ENCODE peak calls at places on chromosomes 12 and 14, in nine cellular contexts. E is gastrocnemius medialis; R is activated CD4-positive, alpha-beta T cell treated with anti-CD3 and anti-CD28 coated beads, Interleukin-2, amount 10 ng/mL, durations not matched to agents 24 days and 14 days; K is cardiac fibroblast; C is progenitor cell of endocrine pancreas; T is CD4-positive, alpha-beta T cell; Q is heart right ventricle; A is KG1; D is RWPE1. M is an unnamed sample.

GRCh38 chr14:91509083-91509877 is 830 bp downstream of the PPP4R3A start:
- DNase-seq in T (peak; percentile 21), E (peak; percentile 6), D (peak; percentile 26), A (no peak), K (peak; percentile 20), Q (peak; percentile 36), C (peak; percentile 26), R (peak; percentile 83), M (peak; percentile 78)

GRCh38 chr14:50801706-50802105 is 29.3 kb downstream of the NIN start:
- DNase-seq in D (no peak), E (no peak), R (no peak), Q (no peak), C (no peak), A (no peak), T (no peak), K (no peak), M (no peak)

GRCh38 chr14:32417956-32418552 is 89.0 kb downstream of the AKAP6 start:
- DNase-seq in K (peak; percentile 75), R (no peak), E (no peak), C (no peak), T (no peak), D (peak; percentile 45), A (no peak), Q (no peak), M (no peak)

GRCh38 chr14:75518625-75519024 is 3.6 kb upstream of the BATF start:
- DNase-seq in R (peak; percentile 83), C (no peak), D (no peak), K (no peak), T (no peak), E (no peak), A (peak; percentile 4), Q (no peak), M (peak; percentile 91)

GRCh38 chr14:39107624-39108023 is 4.6 kb upstream of the SEC23A start:
- DNase-seq in C (no peak), T (no peak), R (no peak), E (no peak), D (peak; percentile 43), A (peak; percentile 15), Q (no peak), K (peak; percentile 65), M (peak; percentile 84)

GRCh38 chr14:102222009-102222575 is 82.4 kb downstream of the WDR20 start:
- DNase-seq in Q (no peak), E (no peak), D (no peak), R (no peak), A (no peak), T (no peak), C (no peak), K (no peak), M (no peak)

GRCh38 chr14:105364100-105364708 is 34.1 kb upstream of the TEX22 start:
- DNase-seq in T (peak; percentile 16), Q (peak; percentile 44), K (peak; percentile 50), R (peak; percentile 74), D (peak; percentile 58), A (no peak), C (no peak), E (no peak), M (peak; percentile 59)

GRCh38 chr14:66680216-66680615 is 172.3 kb downstream of the GPHN start:
- DNase-seq in R (no peak), D (no peak), Q (no peak), T (no peak), C (no peak), K (no peak), A (no peak), E (no peak), M (no peak)

GRCh38 chr12:93913845-93914244 is 234.5 kb upstream of the PLXNC1 start:
- DNase-seq in T (no peak), C (no peak), K (peak; percentile 90), D (no peak), E (no peak), A (no peak), Q (no peak), R (no peak), M (no peak)

M was measured in Karpas-422.